ENCODE peak calls at places on chromosomes 16 and 17, in ten cellular contexts. L is DND-41, D is amniotic epithelial cell, Q is AG08395, W is left lung, F is caudate nucleus, C is NCI-H1105 treated with DMSO at 0.1 percent for 48 hours, J is NB4, O is T-helper 22 cell, H is iPS DF 19.7. V is an unnamed sample.

GRCh38 chr16:71358464-71359031 is at the start of gene CALB2:
- DNase-seq in L (no peak), D (peak; percentile 21), Q (peak; percentile 85), W (peak; percentile 87), F (peak; percentile 23), C (peak; percentile 39), J (peak; percentile 66), O (peak; percentile 23), H (no peak), V (peak; percentile 46)

GRCh38 chr17:10809605-10810004 is 5.7 kb upstream of the TMEM238L start:
- DNase-seq in L (no peak), D (no peak), Q (no peak), W (no peak), F (no peak), C (no peak), J (no peak), O (no peak), H (no peak), V (no peak)

GRCh38 chr16:59108374-59108773 is 374.3 kb upstream of the GOT2 start:
- DNase-seq in L (no peak), D (no peak), Q (no peak), W (no peak), F (no peak), C (no peak), J (no peak), O (no peak), H (no peak), V (no peak)

GRCh38 chr17:9427460-9428315 is 147.9 kb downstream of the STX8 start:
- DNase-seq in L (no peak), D (no peak), Q (peak; percentile 7), W (no peak), F (no peak), C (no peak), J (no peak), O (no peak), H (no peak), V (no peak)

GRCh38 chr16:5490499-5490898 is 392.9 kb upstream of the EEF2KMT start:
- DNase-seq in L (peak; percentile 40), D (no peak), Q (no peak), W (no peak), F (no peak), C (no peak), J (peak; percentile 60), O (no peak), H (peak; percentile 12), V (no peak)

GRCh38 chr17:75845933-75846700 is 1.9 kb upstream of the UNC13D start:
- DNase-seq in L (no peak), D (no peak), Q (no peak), W (peak; percentile 75), F (no peak), C (no peak), J (no peak), O (no peak), H (no peak), V (no peak)

GRCh38 chr16:2586901-2587480 is 49.2 kb downstream of the PDPK1 start:
- DNase-seq in L (no peak), D (no peak), Q (no peak), W (peak; percentile 70), F (no peak), C (no peak), J (no peak), O (no peak), H (no peak), V (no peak)

GRCh38 chr16:4272114-4272954 is 489 bp downstream of the TFAP4 start:
- DNase-seq in L (peak; percentile 71), D (no peak), Q (peak; percentile 36), W (peak; percentile 89), F (peak; percentile 73), C (peak; percentile 11), J (peak; percentile 79), O (no peak), H (no peak), V (no peak)

GRCh38 chr16:1610841-1611653 is 825 bp downstream of the IFT140 start:
- DNase-seq in L (no peak), D (no peak), Q (no peak), W (no peak), F (no peak), C (no peak), J (peak; percentile 32), O (no peak), H (no peak), V (no peak)

GRCh38 chr16:53055603-53056527 is 1.1 kb downstream of the CHD9 start:
- DNase-seq in L (peak; percentile 66), D (peak; percentile 95), Q (peak; percentile 33), W (no peak), F (no peak), C (peak; percentile 25), J (peak; percentile 59), O (no peak), H (peak; percentile 64), V (peak; percentile 74)

GRCh38 chr16:85086347-85087291 is 25.7 kb downstream of the CIBAR2 start:
- DNase-seq in L (peak; percentile 77), D (peak; percentile 43), Q (peak; percentile 91), W (peak; percentile 81), F (no peak), C (peak; percentile 40), J (peak; percentile 79), O (peak; percentile 29), H (no peak), V (peak; percentile 68)

GRCh38 chr17:7651097-7651958 is 602 bp downstream of the ATP1B2 start:
- DNase-seq in L (no peak), D (no peak), Q (no peak), W (no peak), F (no peak), C (no peak), J (no peak), O (no peak), H (no peak), V (no peak)

GRCh38 chr17:72407336-72408121 is 286.7 kb downstream of the SOX9 start:
- DNase-seq in L (no peak), D (peak; percentile 91), Q (peak; percentile 99), W (no peak), F (peak; percentile 52), C (peak; percentile 91), J (peak; percentile 82), O (no peak), H (no peak), V (peak; percentile 98)

GRCh38 chr16:58628845-58629680 is 563 bp downstream of the CNOT1 start:
- DNase-seq in L (peak; percentile 67), D (no peak), Q (peak; percentile 43), W (peak; percentile 89), F (peak; percentile 38), C (peak; percentile 4), J (peak; percentile 77), O (peak; percentile 40), H (no peak), V (peak; percentile 39)

GRCh38 chr16:1530349-1530882 is 3.0 kb upstream of the TMEM204 start:
- DNase-seq in L (no peak), D (no peak), Q (no peak), W (peak; percentile 37), F (no peak), C (no peak), J (no peak), O (no peak), H (no peak), V (no peak)

GRCh38 chr16:22225060-22225459 is 19.0 kb downstream of the EEF2K start:
- DNase-seq in L (no peak), D (no peak), Q (no peak), W (no peak), F (peak; percentile 69), C (no peak), J (no peak), O (no peak), H (no peak), V (no peak)

GRCh38 chr16:68384293-68385255 is 63.7 kb downstream of the SMPD3 start:
- DNase-seq in L (no peak), D (no peak), Q (no peak), W (peak; percentile 18), F (no peak), C (no peak), J (peak; percentile 78), O (no peak), H (no peak), V (no peak)

GRCh38 chr16:2966803-2967184 is 2.4 kb upstream of the PAQR4 start:
- DNase-seq in L (no peak), D (no peak), Q (no peak), W (peak; percentile 87), F (no peak), C (no peak), J (no peak), O (no peak), H (no peak), V (no peak)

GRCh38 chr17:58630883-58631522 is 60.8 kb downstream of the TEX14 start:
- DNase-seq in L (no peak), D (no peak), Q (no peak), W (no peak), F (no peak), C (peak; percentile 52), J (no peak), O (no peak), H (peak; percentile 78), V (no peak)

GRCh38 chr17:77235370-77236080 is 94.8 kb downstream of the SEC14L1 start:
- DNase-seq in L (no peak), D (peak; percentile 92), Q (peak; percentile 84), W (no peak), F (no peak), C (no peak), J (peak; percentile 38), O (no peak), H (no peak), V (peak; percentile 82)

GRCh38 chr16:7376227-7376626 is 43.6 kb downstream of the RBFOX1 start:
- DNase-seq in L (no peak), D (no peak), Q (no peak), W (no peak), F (no peak), C (no peak), J (no peak), O (no peak), H (no peak), V (no peak)

GRCh38 chr17:34980681-34981537 is 597 bp downstream of the LIG3 start:
- DNase-seq in L (peak; percentile 71), D (peak; percentile 78), Q (peak; percentile 94), W (peak; percentile 93), F (peak; percentile 89), C (peak; percentile 39), J (peak; percentile 96), O (peak; percentile 66), H (no peak), V (peak; percentile 68)

GRCh38 chr17:64497565-64498035 is 746 bp upstream of the POLG2 start:
- DNase-seq in L (no peak), D (no peak), Q (no peak), W (no peak), F (no peak), C (no peak), J (no peak), O (no peak), H (no peak), V (no peak)

GRCh38 chr16:15493416-15494181 is 59.2 kb downstream of the BMERB1 start:
- DNase-seq in L (no peak), D (peak; percentile 63), Q (peak; percentile 68), W (no peak), F (no peak), C (no peak), J (no peak), O (no peak), H (no peak), V (peak; percentile 83)

GRCh38 chr17:7262192-7263070 is at the start of gene CLDN7:
- DNase-seq in L (no peak), D (no peak), Q (no peak), W (peak; percentile 93), F (no peak), C (peak; percentile 90), J (no peak), O (no peak), H (no peak), V (no peak)

GRCh38 chr17:73348018-73348823 is 36.4 kb upstream of the CDC42EP4 start:
- DNase-seq in L (no peak), D (no peak), Q (no peak), W (peak; percentile 60), F (no peak), C (no peak), J (no peak), O (no peak), H (no peak), V (no peak)

GRCh38 chr16:84752600-84752999 is 52.8 kb downstream of the USP10 start:
- DNase-seq in L (no peak), D (peak; percentile 47), Q (no peak), W (no peak), F (no peak), C (no peak), J (no peak), O (no peak), H (no peak), V (no peak)

GRCh38 chr16:69925311-69925710 is 25.8 kb upstream of the CLEC18A start:
- DNase-seq in L (no peak), D (no peak), Q (no peak), W (no peak), F (no peak), C (no peak), J (no peak), O (no peak), H (no peak), V (no peak)

V was measured in RPMI7951.